ENCODE peak calls at places on chromosome 1, in eight cellular contexts. R is lower leg skin; N is stimulated activated CD4-positive, alpha-beta T cell treated with anti-CD3 and anti-CD28 coated beads, TNF-alpha, amount 100 ng/mL, for 24 hours; U is PC-9; M is left ventricle myocardium inferior; E is glomerular endothelial cell; L is mucosa of descending colon; C is CD8-positive, alpha-beta memory T cell. Q is an unnamed sample.

GRCh38 chr1:5768014-5768413 is 224.2 kb downstream of the NPHP4 start:
- DNase-seq in C (no peak), N (no peak), U (no peak), E (no peak), R (no peak), L (no peak), M (no peak), Q (no peak)

GRCh38 chr1:170231669-170232068 is 85.9 kb downstream of the NTMT2 start:
- DNase-seq in R (no peak), N (no peak), U (no peak), L (no peak), M (no peak), E (no peak), C (no peak), Q (no peak)

GRCh38 chr1:54575161-54575560 is 27.1 kb downstream of the ACOT11 start:
- DNase-seq in U (no peak), C (no peak), R (no peak), M (no peak), L (no peak), N (no peak), E (no peak), Q (no peak)

GRCh38 chr1:62312698-62313097 is 6.5 kb downstream of the KANK4 start:
- DNase-seq in L (no peak), R (no peak), U (no peak), N (no peak), M (no peak), C (no peak), E (no peak), Q (no peak)

GRCh38 chr1:19327301-19327700 is 15.2 kb downstream of the SLC66A1 start:
- DNase-seq in R (no peak), N (no peak), E (no peak), C (no peak), L (no peak), M (no peak), U (no peak), Q (no peak)

GRCh38 chr1:147156643-147157042 is 15.6 kb downstream of the PRKAB2 start:
- DNase-seq in U (no peak), R (no peak), L (no peak), C (no peak), N (no peak), M (no peak), E (no peak), Q (no peak)

GRCh38 chr1:192936313-192937018 is 122.7 kb downstream of the UCHL5 start:
- DNase-seq in L (no peak), C (no peak), U (no peak), E (peak; percentile 22), R (no peak), M (no peak), N (no peak), Q (no peak)

GRCh38 chr1:117802546-117803257 is 126.7 kb downstream of the GDAP2 start:
- DNase-seq in E (no peak), U (no peak), M (no peak), N (no peak), C (no peak), L (no peak), R (no peak), Q (no peak)